ENCODE peak calls at places on chromosomes 6 and 20, in nine cellular contexts. One of them, this sample, is unnamed.

GRCh38 chr6:94736231-94736630 is 841.1 kb upstream of the MANEA start:
- DNase-seq in NCI-H446: no peak
- DNase-seq in uterus: no peak
- DNase-seq in T-helper 2 cell: no peak
- DNase-seq in stimulated activated CD4-positive, alpha-beta T cell treated with anti-CD3 and anti-CD28 coated beads, Interleukin-15, amount 100 ng/mL, for 24 hours: no peak
- DNase-seq in AG10803: no peak
- DNase-seq in GM20000: no peak
- DNase-seq in body of pancreas: no peak
- DNase-seq in GM12865: no peak
- DNase-seq in this sample: no peak

GRCh38 chr6:75334266-75335040 is 49.9 kb upstream of the TMEM30A start:
- DNase-seq in GM20000: no peak
- DNase-seq in uterus: peak
- DNase-seq in GM12865: no peak
- DNase-seq in stimulated activated CD4-positive, alpha-beta T cell treated with anti-CD3 and anti-CD28 coated beads, Interleukin-15, amount 100 ng/mL, for 24 hours: no peak
- DNase-seq in body of pancreas: no peak
- DNase-seq in AG10803: peak
- DNase-seq in NCI-H446: no peak
- DNase-seq in T-helper 2 cell: no peak
- DNase-seq in this sample: peak

GRCh38 chr6:5308066-5308465 is 46.8 kb downstream of the FARS2 start:
- DNase-seq in stimulated activated CD4-positive, alpha-beta T cell treated with anti-CD3 and anti-CD28 coated beads, Interleukin-15, amount 100 ng/mL, for 24 hours: no peak
- DNase-seq in AG10803: no peak
- DNase-seq in uterus: no peak
- DNase-seq in GM12865: no peak
- DNase-seq in GM20000: no peak
- DNase-seq in body of pancreas: no peak
- DNase-seq in T-helper 2 cell: no peak
- DNase-seq in NCI-H446: no peak
- DNase-seq in this sample: peak

GRCh38 chr20:16760431-16761304 is 12.5 kb downstream of the OTOR start:
- DNase-seq in stimulated activated CD4-positive, alpha-beta T cell treated with anti-CD3 and anti-CD28 coated beads, Interleukin-15, amount 100 ng/mL, for 24 hours: no peak
- DNase-seq in GM20000: no peak
- DNase-seq in NCI-H446: no peak
- DNase-seq in body of pancreas: peak
- DNase-seq in T-helper 2 cell: no peak
- DNase-seq in uterus: no peak
- DNase-seq in GM12865: no peak
- DNase-seq in AG10803: no peak
- DNase-seq in this sample: no peak

GRCh38 chr6:21176197-21176596 is 417.4 kb upstream of the SOX4 start:
- DNase-seq in AG10803: no peak
- DNase-seq in T-helper 2 cell: no peak
- DNase-seq in GM12865: no peak
- DNase-seq in stimulated activated CD4-positive, alpha-beta T cell treated with anti-CD3 and anti-CD28 coated beads, Interleukin-15, amount 100 ng/mL, for 24 hours: no peak
- DNase-seq in uterus: no peak
- DNase-seq in body of pancreas: no peak
- DNase-seq in GM20000: no peak
- DNase-seq in NCI-H446: no peak
- DNase-seq in this sample: no peak

GRCh38 chr6:165181951-165182414 is 127.4 kb downstream of the C6orf118 start:
- DNase-seq in stimulated activated CD4-positive, alpha-beta T cell treated with anti-CD3 and anti-CD28 coated beads, Interleukin-15, amount 100 ng/mL, for 24 hours: no peak
- DNase-seq in NCI-H446: no peak
- DNase-seq in AG10803: peak
- DNase-seq in GM20000: no peak
- DNase-seq in body of pancreas: no peak
- DNase-seq in GM12865: no peak
- DNase-seq in uterus: no peak
- DNase-seq in T-helper 2 cell: no peak
- DNase-seq in this sample: no peak

GRCh38 chr20:10448270-10449156 is 13.4 kb downstream of the SLX4IP start:
- DNase-seq in T-helper 2 cell: no peak
- DNase-seq in NCI-H446: no peak
- DNase-seq in stimulated activated CD4-positive, alpha-beta T cell treated with anti-CD3 and anti-CD28 coated beads, Interleukin-15, amount 100 ng/mL, for 24 hours: no peak
- DNase-seq in body of pancreas: no peak
- DNase-seq in GM20000: no peak
- DNase-seq in AG10803: peak
- DNase-seq in GM12865: no peak
- DNase-seq in uterus: no peak
- DNase-seq in this sample: peak

GRCh38 chr6:26415791-26416190 is 13.7 kb downstream of the BTN3A1 start:
- DNase-seq in AG10803: no peak
- DNase-seq in uterus: no peak
- DNase-seq in GM12865: no peak
- DNase-seq in stimulated activated CD4-positive, alpha-beta T cell treated with anti-CD3 and anti-CD28 coated beads, Interleukin-15, amount 100 ng/mL, for 24 hours: no peak
- DNase-seq in T-helper 2 cell: no peak
- DNase-seq in NCI-H446: no peak
- DNase-seq in body of pancreas: no peak
- DNase-seq in GM20000: no peak
- DNase-seq in this sample: peak

GRCh38 chr6:15675537-15676170 is 12.8 kb upstream of the DTNBP1 start:
- DNase-seq in T-helper 2 cell: no peak
- DNase-seq in AG10803: no peak
- DNase-seq in NCI-H446: no peak
- DNase-seq in body of pancreas: no peak
- DNase-seq in GM20000: no peak
- DNase-seq in GM12865: no peak
- DNase-seq in uterus: no peak
- DNase-seq in stimulated activated CD4-positive, alpha-beta T cell treated with anti-CD3 and anti-CD28 coated beads, Interleukin-15, amount 100 ng/mL, for 24 hours: no peak
- DNase-seq in this sample: no peak

GRCh38 chr6:153074761-153075160 is 56.3 kb downstream of the RGS17 start:
- DNase-seq in AG10803: peak
- DNase-seq in T-helper 2 cell: no peak
- DNase-seq in body of pancreas: no peak
- DNase-seq in NCI-H446: no peak
- DNase-seq in stimulated activated CD4-positive, alpha-beta T cell treated with anti-CD3 and anti-CD28 coated beads, Interleukin-15, amount 100 ng/mL, for 24 hours: no peak
- DNase-seq in uterus: no peak
- DNase-seq in GM20000: no peak
- DNase-seq in GM12865: no peak
- DNase-seq in this sample: no peak

GRCh38 chr6:105483492-105483891 is 80.6 kb upstream of the PREP start:
- DNase-seq in uterus: no peak
- DNase-seq in body of pancreas: no peak
- DNase-seq in NCI-H446: no peak
- DNase-seq in T-helper 2 cell: no peak
- DNase-seq in GM20000: no peak
- DNase-seq in stimulated activated CD4-positive, alpha-beta T cell treated with anti-CD3 and anti-CD28 coated beads, Interleukin-15, amount 100 ng/mL, for 24 hours: no peak
- DNase-seq in GM12865: no peak
- DNase-seq in AG10803: peak
- DNase-seq in this sample: peak

GRCh38 chr20:47543006-47543431 is 41.3 kb downstream of the NCOA3 start:
- DNase-seq in GM20000: peak
- DNase-seq in body of pancreas: no peak
- DNase-seq in stimulated activated CD4-positive, alpha-beta T cell treated with anti-CD3 and anti-CD28 coated beads, Interleukin-15, amount 100 ng/mL, for 24 hours: no peak
- DNase-seq in GM12865: peak
- DNase-seq in AG10803: peak
- DNase-seq in T-helper 2 cell: no peak
- DNase-seq in uterus: no peak
- DNase-seq in NCI-H446: no peak
- DNase-seq in this sample: peak

GRCh38 chr6:21587925-21588811 is 5.4 kb upstream of the SOX4 start:
- DNase-seq in stimulated activated CD4-positive, alpha-beta T cell treated with anti-CD3 and anti-CD28 coated beads, Interleukin-15, amount 100 ng/mL, for 24 hours: peak
- DNase-seq in body of pancreas: peak
- DNase-seq in GM12865: peak
- DNase-seq in GM20000: peak
- DNase-seq in AG10803: peak
- DNase-seq in uterus: peak
- DNase-seq in NCI-H446: peak
- DNase-seq in T-helper 2 cell: peak
- DNase-seq in this sample: peak

GRCh38 chr6:149963212-149963461 is 606 bp upstream of the ULBP1 start:
- DNase-seq in body of pancreas: no peak
- DNase-seq in NCI-H446: peak
- DNase-seq in GM12865: peak
- DNase-seq in AG10803: peak
- DNase-seq in stimulated activated CD4-positive, alpha-beta T cell treated with anti-CD3 and anti-CD28 coated beads, Interleukin-15, amount 100 ng/mL, for 24 hours: peak
- DNase-seq in GM20000: peak
- DNase-seq in T-helper 2 cell: no peak
- DNase-seq in uterus: no peak
- DNase-seq in this sample: peak

GRCh38 chr20:5085380-5085779 is 34.4 kb downstream of the PCNA start:
- DNase-seq in uterus: no peak
- DNase-seq in T-helper 2 cell: no peak
- DNase-seq in NCI-H446: no peak
- DNase-seq in AG10803: no peak
- DNase-seq in GM12865: no peak
- DNase-seq in body of pancreas: no peak
- DNase-seq in GM20000: no peak
- DNase-seq in stimulated activated CD4-positive, alpha-beta T cell treated with anti-CD3 and anti-CD28 coated beads, Interleukin-15, amount 100 ng/mL, for 24 hours: no peak
- DNase-seq in this sample: no peak

GRCh38 chr20:21125072-21125848 is 622 bp upstream of the KIZ start:
- DNase-seq in body of pancreas: peak
- DNase-seq in stimulated activated CD4-positive, alpha-beta T cell treated with anti-CD3 and anti-CD28 coated beads, Interleukin-15, amount 100 ng/mL, for 24 hours: peak
- DNase-seq in GM20000: peak
- DNase-seq in GM12865: no peak
- DNase-seq in NCI-H446: peak
- DNase-seq in AG10803: peak
- DNase-seq in uterus: peak
- DNase-seq in T-helper 2 cell: no peak
- DNase-seq in this sample: peak

GRCh38 chr6:16762265-16762546 is 946 bp upstream of the ATXN1 start:
- DNase-seq in stimulated activated CD4-positive, alpha-beta T cell treated with anti-CD3 and anti-CD28 coated beads, Interleukin-15, amount 100 ng/mL, for 24 hours: no peak
- DNase-seq in body of pancreas: no peak
- DNase-seq in T-helper 2 cell: no peak
- DNase-seq in NCI-H446: peak
- DNase-seq in GM12865: no peak
- DNase-seq in GM20000: peak
- DNase-seq in uterus: no peak
- DNase-seq in AG10803: no peak
- DNase-seq in this sample: no peak